ENCODE peak calls at places on chromosomes 1 and 21, in eight cellular contexts. W, H, T, U, B, O, R and A are unnamed samples.

GRCh38 chr1:216247937-216248336 is 175.3 kb downstream of the USH2A start:
- DNase-seq in H (no peak), R (no peak), B (no peak), O (no peak), W (no peak), U (no peak), T (no peak), A (no peak)

GRCh38 chr1:62398377-62398776 is 38.5 kb upstream of the USP1 start:
- DNase-seq in H (no peak), O (no peak), U (no peak), R (no peak), T (no peak), B (no peak), W (no peak), A (no peak)

GRCh38 chr1:68049941-68050878 is at the start of gene DIRAS3:
- DNase-seq in U (peak), W (no peak), H (peak), O (no peak), T (no peak), B (no peak), R (peak), A (no peak)

GRCh38 chr1:50750021-50750619 is 209.9 kb downstream of the FAF1 start:
- DNase-seq in H (no peak), U (peak), R (no peak), O (no peak), T (no peak), W (no peak), B (no peak), A (no peak)

GRCh38 chr1:179094826-179095225 is 13.0 kb downstream of the TOR3A start:
- DNase-seq in U (no peak), B (no peak), O (peak), W (no peak), H (peak), T (no peak), R (no peak), A (peak)

GRCh38 chr21:39175154-39175553 is 8.1 kb downstream of the PSMG1 start:
- DNase-seq in R (no peak), H (no peak), O (no peak), B (no peak), U (no peak), W (no peak), T (no peak), A (no peak)

GRCh38 chr1:1361982-1362423 is 3.6 kb upstream of the MXRA8 start:
- DNase-seq in H (no peak), T (peak), W (no peak), U (no peak), B (no peak), R (no peak), O (no peak), A (peak)

GRCh38 chr1:27314737-27315136 is 7.2 kb upstream of the TMEM222 start:
- DNase-seq in O (no peak), B (no peak), R (no peak), W (no peak), U (no peak), H (no peak), T (no peak), A (no peak)

GRCh38 chr1:185719021-185719420 is 15.2 kb upstream of the HMCN1 start:
- DNase-seq in T (no peak), O (no peak), U (peak), W (no peak), B (no peak), H (no peak), R (peak), A (no peak)

GRCh38 chr1:48249868-48250267 is 27.4 kb downstream of the SLC5A9 start:
- DNase-seq in U (no peak), O (no peak), B (no peak), H (no peak), W (no peak), T (no peak), R (no peak), A (no peak)

GRCh38 chr1:17970757-17971156 is 136.8 kb upstream of the IGSF21 start:
- DNase-seq in W (no peak), R (no peak), O (no peak), T (no peak), B (no peak), H (no peak), U (no peak), A (no peak)

GRCh38 chr1:12616709-12617373 is 1.2 kb downstream of the DHRS3 start:
- DNase-seq in U (no peak), T (peak), O (no peak), R (no peak), W (no peak), H (no peak), B (no peak), A (no peak)

GRCh38 chr1:52002038-52002917 is 11.8 kb upstream of the RAB3B start:
- DNase-seq in W (peak), U (peak), B (peak), R (no peak), T (peak), H (peak), O (no peak), A (no peak)

GRCh38 chr1:17665950-17666720 is 89.0 kb upstream of the ACTL8 start:
- DNase-seq in B (no peak), U (no peak), H (no peak), T (no peak), R (no peak), W (no peak), O (no peak), A (no peak)

GRCh38 chr1:219664310-219665029 is 51.6 kb upstream of the ZC3H11B start:
- DNase-seq in R (no peak), T (no peak), W (no peak), U (no peak), O (no peak), H (no peak), B (no peak), A (no peak)
- TF ChIP-seq POLR2AphosphoS5 in R (no peak), T (no peak), W (no peak), U (no peak), O (no peak), H (no peak), B (no peak), A (no peak)

DNA sequence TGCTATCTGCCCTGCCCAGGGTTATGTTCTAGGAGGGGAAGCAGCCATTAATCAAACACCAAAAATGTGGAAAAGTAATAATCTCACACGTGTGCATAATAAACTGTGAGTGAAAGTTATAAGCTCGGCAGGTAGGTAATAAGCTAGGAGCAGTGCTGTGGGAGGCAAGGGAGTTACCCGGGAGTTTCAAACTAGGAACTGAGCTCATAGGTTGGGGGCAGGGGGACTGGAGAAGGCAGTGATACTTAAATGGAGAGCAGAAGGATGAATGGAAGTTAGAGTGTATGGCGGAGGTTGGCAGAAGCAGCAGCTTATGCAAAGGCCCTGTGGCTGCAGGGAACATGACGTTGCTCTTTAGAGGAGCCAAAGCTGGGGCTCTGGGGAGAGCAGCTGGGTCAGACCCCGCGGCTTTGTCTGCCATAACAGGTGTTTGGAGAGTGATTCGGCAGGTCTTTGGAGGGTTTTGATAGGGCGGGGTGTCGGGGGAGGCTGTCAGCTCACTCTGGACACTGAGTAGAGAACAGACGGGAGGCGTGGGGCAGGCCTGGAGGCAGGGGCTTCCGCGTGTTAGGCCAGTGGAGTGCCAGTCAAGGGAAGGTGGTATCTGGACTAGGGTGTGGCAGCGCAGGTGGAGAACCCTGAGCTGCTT is 20.0 kb downstream of the PTPRF start:
- DNase-seq in B (no peak), T (no peak), U (no peak), H (no peak), W (no peak), O (no peak), R (no peak), A (no peak)
- H3K27ac ChIP-seq in B (no peak), T (peak), U (peak), H (peak), W (no peak), O (peak), R (peak), A (peak)

DNA sequence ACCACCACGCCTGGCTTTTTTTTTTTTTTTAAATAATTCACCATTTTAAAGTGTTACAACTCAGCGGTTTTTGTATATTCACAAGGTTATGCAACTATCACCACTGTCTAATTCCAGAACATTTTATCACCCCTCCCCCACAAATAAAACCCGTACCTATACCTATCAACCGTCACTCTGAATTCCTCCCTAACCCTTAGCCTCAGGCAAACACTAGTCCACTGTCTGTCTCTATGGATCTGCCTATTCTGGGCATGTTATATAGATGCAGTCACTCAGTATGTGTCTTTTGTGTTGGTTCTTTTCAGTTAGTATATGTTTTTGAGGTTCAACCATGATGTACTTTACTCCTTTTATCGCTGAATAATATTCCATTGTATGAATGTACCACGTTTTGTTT is 19.3 kb upstream of the GRHL3 start:
- DNase-seq in T (no peak), O (no peak), W (no peak), B (no peak), R (no peak), H (no peak), U (no peak), A (no peak)
- H3K4me3 ChIP-seq in T (no peak), O (no peak), W (no peak), B (no peak), R (no peak), H (no peak), U (no peak), A (no peak)

GRCh38 chr1:204830671-204831585 is 39.7 kb upstream of the NFASC start:
- DNase-seq in O (no peak), W (no peak), B (no peak), U (no peak), T (no peak), R (no peak), H (no peak), A (no peak)

GRCh38 chr1:204829133-204829532 is 41.5 kb upstream of the NFASC start:
- DNase-seq in R (no peak), U (no peak), T (no peak), O (no peak), W (no peak), H (no peak), B (no peak), A (no peak)

GRCh38 chr1:204826970-204827369 is 43.7 kb upstream of the NFASC start:
- DNase-seq in H (no peak), W (no peak), B (no peak), T (no peak), U (no peak), R (no peak), O (no peak), A (no peak)

GRCh38 chr1:204834329-204834728 is 36.3 kb upstream of the NFASC start:
- DNase-seq in R (no peak), U (no peak), H (no peak), W (no peak), O (no peak), B (no peak), T (no peak), A (no peak)

DNA sequence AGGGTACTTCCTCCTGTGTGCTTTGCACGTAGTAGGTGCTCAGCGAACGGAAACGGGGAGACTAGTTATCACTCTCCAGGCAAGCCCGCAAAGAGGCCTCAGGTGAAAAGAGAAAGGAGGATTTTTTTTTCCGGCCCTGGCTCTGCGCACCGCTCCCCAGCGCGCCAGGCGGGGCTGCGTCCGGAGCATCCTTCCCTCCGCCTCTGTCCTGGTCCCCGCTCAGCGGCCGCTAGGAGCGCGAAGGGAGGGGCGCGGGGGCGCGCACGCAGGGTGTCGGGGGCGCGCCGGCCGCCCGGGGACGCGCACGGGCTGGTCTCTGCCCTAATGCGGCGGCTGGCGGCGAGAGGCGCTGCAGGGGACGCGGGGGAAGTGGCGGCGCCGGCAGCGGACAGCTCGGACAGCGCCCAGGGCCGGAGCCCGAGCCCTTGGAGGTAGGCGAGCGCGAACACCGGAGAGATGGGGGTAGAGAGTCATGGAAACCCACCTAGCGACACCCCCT is 42.3 kb upstream of the NFASC start:
- DNase-seq in R (no peak), U (no peak), T (peak), H (no peak), W (peak), B (no peak), O (peak), A (no peak)
- TF ChIP-seq POLR2AphosphoS5 in R (no peak), U (no peak), T (no peak), H (no peak), W (no peak), B (no peak), O (peak), A (no peak)

GRCh38 chr1:151718666-151719065 is 2.1 kb upstream of the CELF3 start:
- DNase-seq in T (no peak), R (no peak), U (no peak), B (no peak), H (no peak), O (no peak), W (no peak), A (no peak)

GRCh38 chr1:151716405-151716762 is 219 bp downstream of the CELF3 start:
- DNase-seq in W (no peak), R (no peak), H (no peak), O (no peak), B (no peak), T (no peak), U (no peak), A (no peak)

GRCh38 chr1:151718011-151718431 is 1.4 kb upstream of the CELF3 start:
- DNase-seq in R (no peak), H (no peak), W (no peak), O (no peak), T (no peak), U (no peak), B (no peak), A (no peak)

GRCh38 chr1:151715726-151716404 is 738 bp downstream of the CELF3 start:
- DNase-seq in W (no peak), H (no peak), O (no peak), B (no peak), T (no peak), R (no peak), U (no peak), A (no peak)

DNA sequence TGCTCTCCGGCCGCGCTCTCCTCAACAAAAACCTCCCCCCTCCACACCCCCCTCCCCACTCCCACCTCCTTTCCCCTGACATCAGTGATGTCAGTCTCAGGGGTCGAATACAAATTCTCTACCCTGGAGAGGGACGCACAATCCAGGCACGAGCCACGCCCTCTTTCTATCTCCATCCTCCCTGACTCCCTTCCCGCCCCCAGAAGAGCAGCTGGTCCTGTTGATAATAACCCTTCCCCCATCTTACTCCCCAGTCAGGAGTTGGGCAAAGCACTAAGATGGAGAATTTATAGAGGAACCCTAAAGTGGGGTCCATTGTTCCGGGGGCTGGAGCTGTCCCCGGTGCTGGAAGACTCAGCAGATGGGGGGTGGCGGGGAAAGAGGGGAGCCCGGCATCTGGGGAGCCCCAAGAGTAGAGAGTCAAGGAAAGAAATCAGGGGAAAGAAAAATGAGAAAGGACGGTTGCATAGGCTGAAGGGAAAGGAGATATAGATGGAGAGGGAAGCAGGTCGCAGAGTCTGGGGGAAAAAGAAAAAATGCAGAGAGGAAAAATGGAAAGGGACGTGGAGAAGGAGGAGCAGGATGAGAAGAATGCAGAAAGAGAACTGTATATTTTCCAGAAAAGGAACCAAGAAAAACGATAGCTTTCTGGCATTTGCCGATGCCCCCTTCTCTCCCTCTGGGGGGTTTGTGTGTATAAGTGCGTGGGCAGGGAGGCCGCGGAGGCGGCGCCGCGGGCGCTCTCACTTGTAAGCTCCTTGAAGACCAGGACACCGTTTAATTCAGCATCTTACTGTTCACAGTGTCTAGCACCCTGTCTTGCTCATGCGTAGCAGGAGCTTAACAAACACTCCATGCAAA is at the start of gene CELF3:
- DNase-seq in W (no peak), H (no peak), R (no peak), T (no peak), B (no peak), O (no peak), U (no peak), A (no peak)
- H3K27ac ChIP-seq in W (no peak), H (no peak), R (no peak), T (no peak), B (no peak), O (no peak), U (no peak), A (no peak)

DNA sequence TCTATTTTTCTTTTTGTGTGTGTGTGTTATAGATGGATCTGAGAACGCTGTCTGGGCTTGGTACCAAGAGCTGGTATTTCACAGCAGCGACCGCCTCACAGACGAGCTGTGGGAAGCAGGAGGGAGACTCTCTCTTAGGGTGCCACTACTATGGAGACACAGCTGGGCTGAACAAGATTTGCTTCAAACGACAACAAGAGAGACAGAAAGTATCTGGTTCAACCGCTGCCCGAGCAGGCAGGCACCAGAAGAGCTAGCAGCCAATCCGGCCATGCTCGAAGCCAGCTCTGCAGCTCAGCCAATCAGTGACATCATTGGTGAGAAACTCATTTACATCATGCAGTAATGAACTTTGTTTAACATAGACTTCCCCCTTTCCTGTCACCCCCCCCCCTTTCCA is 341.3 kb downstream of the USP25 start:
- DNase-seq in R (no peak), H (peak), B (no peak), T (no peak), W (no peak), U (no peak), O (no peak), A (no peak)
- H3K4me3 ChIP-seq in R (peak), H (peak), B (peak), T (no peak), W (no peak), U (no peak), O (peak), A (peak)

GRCh38 chr1:15799004-15799867 is 8.2 kb downstream of the UQCRHL start:
- DNase-seq in O (peak), B (peak), W (no peak), U (peak), H (peak), T (peak), R (peak), A (peak)

GRCh38 chr1:15797614-15798390 is 9.6 kb downstream of the UQCRHL start:
- DNase-seq in W (no peak), R (no peak), T (no peak), H (no peak), B (no peak), O (peak), U (no peak), A (no peak)

GRCh38 chr1:15803380-15803779 is 4.1 kb downstream of the UQCRHL start:
- DNase-seq in H (no peak), T (no peak), O (no peak), U (peak), B (no peak), R (no peak), W (peak), A (no peak)

GRCh38 chr1:15802234-15802965 is 5.0 kb downstream of the UQCRHL start:
- DNase-seq in H (no peak), O (no peak), W (no peak), U (no peak), R (no peak), B (no peak), T (no peak), A (no peak)

GRCh38 chr1:15799928-15800835 is 7.3 kb downstream of the UQCRHL start:
- DNase-seq in U (peak), H (peak), W (no peak), B (peak), O (peak), T (peak), R (peak), A (peak)
- TF ChIP-seq POLR2AphosphoS5 in U (no peak), H (peak), W (no peak), B (peak), O (peak), T (peak), R (no peak), A (no peak)

GRCh38 chr21:41207401-41208388 is 39.7 kb downstream of the BACE2 start:
- DNase-seq in R (peak), W (no peak), U (no peak), B (no peak), H (peak), O (peak), T (peak), A (no peak)
- H3K27ac ChIP-seq in R (peak), W (no peak), U (no peak), B (no peak), H (peak), O (peak), T (peak), A (peak)

DNA sequence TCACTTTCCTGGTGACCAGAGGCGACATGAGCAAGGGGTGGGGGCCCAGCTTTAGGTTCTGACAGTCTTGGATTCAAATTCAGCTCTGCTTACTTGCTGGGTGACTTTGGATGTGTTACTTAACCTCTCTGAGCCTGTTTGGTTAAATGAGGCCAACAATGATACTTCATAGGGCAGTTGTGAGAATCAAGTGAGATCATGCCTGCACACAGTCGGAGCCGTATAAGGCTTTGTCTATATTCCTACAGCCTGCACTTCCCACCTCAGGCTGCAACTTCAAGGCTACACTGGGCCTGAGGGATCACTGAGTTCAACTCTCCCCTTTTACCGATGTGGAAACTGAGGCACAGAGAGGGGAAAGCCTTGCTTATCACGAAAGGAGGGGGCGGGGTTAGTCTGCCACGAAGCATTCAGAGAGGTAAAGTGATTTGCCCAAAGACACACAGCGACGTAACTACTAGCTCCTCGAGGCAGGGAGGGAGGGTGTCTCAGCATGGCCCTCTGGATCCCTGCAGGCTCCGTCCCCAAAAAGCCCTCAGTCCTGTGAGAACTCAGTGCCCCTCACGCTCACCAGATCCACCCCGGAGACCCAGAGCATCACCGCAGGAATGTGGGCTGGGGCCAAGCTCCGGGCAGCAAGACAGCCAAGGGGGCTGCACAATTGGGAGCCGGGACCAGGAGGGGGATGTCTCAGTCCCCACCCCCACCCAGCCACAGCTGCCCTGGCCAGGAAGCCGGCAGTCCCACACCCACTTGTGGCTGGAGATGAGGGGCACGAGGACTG is 25.0 kb downstream of the SDC3 start:
- DNase-seq in W (no peak), H (no peak), B (no peak), R (no peak), U (no peak), T (no peak), O (no peak), A (no peak)
- H3K4me3 ChIP-seq in W (no peak), H (no peak), B (no peak), R (no peak), U (no peak), T (no peak), O (no peak), A (no peak)

GRCh38 chr1:209319057-209319432 is 264.5 kb upstream of the CAMK1G start:
- DNase-seq in U (no peak), R (no peak), H (no peak), B (no peak), O (no peak), T (no peak), W (no peak), A (no peak)
- TF ChIP-seq POLR2AphosphoS5 in U (no peak), R (no peak), H (no peak), B (no peak), O (no peak), T (no peak), W (no peak), A (no peak)